ENCODE peak calls at places on chromosomes 6 and 20, in nine cellular contexts. A, H, E, C, X, M, I, V and P are unnamed samples.

GRCh38 chr6:111027219-111027618 is 45.4 kb downstream of the RPF2 start:
- DNase-seq in V (peak), I (no peak), E (no peak), A (no peak), H (no peak), M (no peak), C (no peak), X (no peak), P (no peak)

GRCh38 chr6:44043036-44043478 is 84.2 kb downstream of the MRPL14 start:
- DNase-seq in H (no peak), M (no peak), A (no peak), V (no peak), E (no peak), X (no peak), I (no peak), C (no peak), P (no peak)

GRCh38 chr6:44464527-44465310 is 77.2 kb downstream of the CDC5L start:
- DNase-seq in M (no peak), E (no peak), A (no peak), X (no peak), V (no peak), C (peak), I (peak), H (peak), P (no peak)

GRCh38 chr6:119132211-119133004 is 53.9 kb upstream of the FAM184A start:
- DNase-seq in E (no peak), A (no peak), V (no peak), X (no peak), H (no peak), M (no peak), I (no peak), C (no peak), P (no peak)

GRCh38 chr6:124742971-124743370 is 219.3 kb upstream of the RNF217 start:
- DNase-seq in I (no peak), E (no peak), C (no peak), H (no peak), V (no peak), A (no peak), M (no peak), X (no peak), P (no peak)

GRCh38 chr6:106802141-106802540 is 172.4 kb downstream of the CD24 start:
- DNase-seq in M (no peak), V (no peak), X (no peak), H (no peak), C (no peak), E (no peak), I (no peak), A (no peak), P (no peak)

GRCh38 chr20:37649017-37649416 is 44.8 kb upstream of the CTNNBL1 start:
- DNase-seq in E (no peak), H (no peak), X (no peak), M (no peak), A (no peak), V (no peak), C (no peak), I (no peak), P (no peak)

GRCh38 chr6:112037783-112038216 is 16.1 kb upstream of the CCN6 start:
- DNase-seq in V (no peak), E (no peak), M (no peak), H (peak), I (peak), C (peak), A (peak), X (no peak), P (peak)

GRCh38 chr20:52118696-52119095 is 72.9 kb downstream of the ZFP64 start:
- DNase-seq in X (no peak), A (no peak), M (no peak), C (no peak), E (no peak), I (no peak), V (no peak), H (no peak), P (no peak)

GRCh38 chr20:5996765-5997164 is 46.3 kb downstream of the MCM8 start:
- DNase-seq in I (no peak), E (no peak), A (no peak), M (no peak), X (no peak), C (no peak), V (no peak), H (no peak), P (no peak)

GRCh38 chr6:91387290-91388062 is 800.6 kb upstream of the MAP3K7 start:
- DNase-seq in V (peak), A (no peak), H (no peak), I (no peak), E (no peak), C (no peak), M (no peak), X (no peak), P (peak)

GRCh38 chr6:71496018-71496800 is 207.6 kb downstream of the OGFRL1 start:
- DNase-seq in X (no peak), M (no peak), H (no peak), E (no peak), C (no peak), A (no peak), I (no peak), V (no peak), P (no peak)

GRCh38 chr6:156169361-156169760 is 607.8 kb upstream of the ARID1B start:
- DNase-seq in X (no peak), A (no peak), C (no peak), H (no peak), V (no peak), M (no peak), I (no peak), E (no peak), P (no peak)

GRCh38 chr20:17024513-17025105 is 202.2 kb upstream of the PCSK2 start:
- DNase-seq in V (peak), I (no peak), H (no peak), M (no peak), C (peak), X (no peak), E (no peak), A (no peak), P (no peak)

GRCh38 chr20:34220581-34220980 is 20.6 kb upstream of the ASIP start:
- DNase-seq in V (peak), A (no peak), E (no peak), I (no peak), C (peak), H (peak), X (no peak), M (no peak), P (no peak)

GRCh38 chr6:100343678-100344077 is 121.0 kb downstream of the SIM1 start:
- DNase-seq in M (no peak), E (no peak), C (no peak), V (no peak), H (peak), I (no peak), X (no peak), A (no peak), P (no peak)

GRCh38 chr6:119077643-119078448 is 618 bp downstream of the FAM184A start:
- DNase-seq in C (no peak), E (peak), A (peak), I (no peak), M (peak), H (no peak), X (peak), V (no peak), P (no peak)

GRCh38 chr6:912871-913663 is 220.1 kb upstream of the EXOC2 start:
- DNase-seq in E (no peak), H (peak), I (peak), X (no peak), A (no peak), M (no peak), C (no peak), V (peak), P (no peak)

GRCh38 chr20:20411841-20412240 is 43.9 kb downstream of the INSM1 start:
- DNase-seq in H (no peak), M (no peak), V (no peak), X (no peak), A (no peak), I (no peak), C (no peak), E (no peak), P (no peak)

GRCh38 chr20:17795449-17796095 is 95.8 kb downstream of the BANF2 start:
- DNase-seq in C (no peak), V (no peak), I (no peak), M (no peak), X (no peak), E (no peak), H (no peak), A (no peak), P (no peak)

GRCh38 chr6:133756046-133756445 is 132.9 kb upstream of the TCF21 start:
- DNase-seq in M (no peak), V (peak), A (no peak), H (peak), X (no peak), I (no peak), E (no peak), C (no peak), P (no peak)

GRCh38 chr20:64104667-64105451 is 2.5 kb downstream of the NPBWR2 start:
- DNase-seq in M (no peak), V (no peak), H (no peak), A (no peak), X (no peak), I (no peak), C (no peak), E (no peak), P (no peak)

GRCh38 chr20:58746551-58747399 is 54.2 kb downstream of the NPEPL1 start:
- DNase-seq in X (no peak), V (no peak), M (no peak), A (no peak), C (no peak), I (no peak), H (no peak), E (no peak), P (no peak)

GRCh38 chr6:56555438-56555872 is 87.2 kb downstream of the DST start:
- DNase-seq in V (no peak), C (no peak), I (no peak), H (no peak), X (no peak), A (no peak), E (no peak), M (no peak), P (no peak)

GRCh38 chr20:38152175-38153010 is 12.7 kb downstream of the TGM2 start:
- DNase-seq in H (no peak), A (no peak), X (no peak), M (no peak), C (peak), E (no peak), I (no peak), V (no peak), P (no peak)

GRCh38 chr6:157946865-157947532 is 34.7 kb upstream of the SYNJ2 start:
- DNase-seq in C (no peak), H (no peak), A (no peak), E (no peak), V (peak), I (no peak), M (no peak), X (no peak), P (no peak)

GRCh38 chr6:159788757-159789376 is 535 bp downstream of the TCP1 start:
- DNase-seq in C (peak), E (peak), V (peak), I (peak), M (no peak), X (peak), H (peak), A (peak), P (no peak)

GRCh38 chr6:4568138-4568537 is 208.1 kb upstream of the CDYL start:
- DNase-seq in C (no peak), V (no peak), H (no peak), A (no peak), E (no peak), I (no peak), M (no peak), X (no peak), P (no peak)

GRCh38 chr6:167827588-167828324 is 1.0 kb downstream of the AFDN start:
- DNase-seq in I (no peak), C (peak), X (no peak), V (peak), H (peak), A (peak), E (peak), M (no peak), P (no peak)

GRCh38 chr6:118748311-118749062 is 97.1 kb upstream of the CEP85L start:
- DNase-seq in E (no peak), M (no peak), H (peak), I (no peak), X (no peak), A (peak), V (peak), C (no peak), P (no peak)

GRCh38 chr6:119739776-119740175 is 390.2 kb upstream of the MAN1A1 start:
- DNase-seq in H (no peak), E (no peak), V (no peak), M (no peak), I (no peak), A (no peak), X (no peak), C (no peak), P (no peak)

GRCh38 chr20:23145281-23145700 is 59.2 kb upstream of the CD93 start:
- DNase-seq in X (no peak), C (no peak), H (peak), A (no peak), I (peak), V (no peak), M (no peak), E (no peak), P (peak)

GRCh38 chr6:102732908-102733307 is 1339.4 kb downstream of the GRIK2 start:
- DNase-seq in A (no peak), H (peak), E (no peak), X (no peak), M (no peak), I (no peak), V (no peak), C (no peak), P (no peak)